ENCODE peak calls at places on chromosome 2, in four cellular contexts. K, Y, W and U are unnamed samples.
A peak's percentile ranks its signal among the peaks of the same experiment; 100 is the strongest.

GRCh38 chr2:229726643-229727042 is 12.3 kb upstream of the DNER start:
- DNase-seq in W (no peak), K (no peak), Y (no peak), U (no peak)

GRCh38 chr2:195343540-195343939 is 313.5 kb upstream of the SLC39A10 start:
- DNase-seq in K (no peak), W (no peak), Y (no peak), U (no peak)

GRCh38 chr2:73969356-73969755 is 15.4 kb upstream of the TET3 start:
- DNase-seq in W (no peak), K (no peak), Y (no peak), U (no peak)

GRCh38 chr2:110955546-110955945 is 165.2 kb upstream of the BCL2L11 start:
- DNase-seq in W (no peak), Y (no peak), K (no peak), U (no peak)

GRCh38 chr2:226031078-226031937 is 631.8 kb downstream of the NYAP2 start:
- DNase-seq in K (peak; percentile 51), W (peak; percentile 57), Y (peak; percentile 50), U (peak; percentile 51)

GRCh38 chr2:127166221-127166860 is 53.8 kb downstream of the CYP27C1 start:
- DNase-seq in K (no peak), Y (no peak), W (no peak), U (no peak)

GRCh38 chr2:102726128-102727087 is 35.4 kb upstream of the TMEM182 start:
- DNase-seq in W (no peak), K (no peak), Y (no peak), U (no peak)

GRCh38 chr2:235463893-235464292 is 29.9 kb upstream of the AGAP1 start:
- DNase-seq in W (peak; percentile 34), Y (no peak), K (no peak), U (no peak)

GRCh38 chr2:39782591-39782990 is 3.5 kb upstream of the THUMPD2 start:
- DNase-seq in Y (no peak), K (no peak), W (no peak), U (no peak)

GRCh38 chr2:205885492-205886099 is 200.4 kb downstream of the INO80D start:
- DNase-seq in Y (peak; percentile 7), K (peak; percentile 64), W (peak; percentile 66), U (peak; percentile 45)

GRCh38 chr2:46540496-46541342 is 61.4 kb downstream of the TMEM247 start:
- DNase-seq in Y (peak; percentile 34), W (peak; percentile 79), K (peak; percentile 19), U (no peak)

GRCh38 chr2:229133155-229133772 is 137.8 kb downstream of the PID1 start:
- DNase-seq in Y (peak; percentile 19), K (no peak), W (peak; percentile 39), U (peak; percentile 40)

GRCh38 chr2:138814123-138814883 is 34.1 kb upstream of the NXPH2 start:
- DNase-seq in Y (no peak), W (no peak), K (no peak), U (no peak)

GRCh38 chr2:239608723-239609122 is 207.9 kb upstream of the HDAC4 start:
- DNase-seq in W (no peak), Y (no peak), K (no peak), U (no peak)

GRCh38 chr2:24489942-24490673 is 946 bp upstream of the NCOA1 start:
- DNase-seq in Y (no peak), W (no peak), K (no peak), U (no peak)

GRCh38 chr2:71682341-71682740 is 229.0 kb downstream of the DYSF start:
- DNase-seq in K (no peak), W (no peak), Y (no peak), U (no peak)

GRCh38 chr2:241902357-241902991 is 32.9 kb downstream of the RTP5 start:
- DNase-seq in Y (peak; percentile 32), K (no peak), W (no peak), U (no peak)

GRCh38 chr2:186058604-186059003 is 320.0 kb downstream of the FSIP2 start:
- DNase-seq in Y (peak; percentile 10), K (no peak), W (no peak), U (no peak)

GRCh38 chr2:187920511-187920910 is 366.3 kb upstream of the TFPI start:
- DNase-seq in K (no peak), W (no peak), Y (no peak), U (no peak)

GRCh38 chr2:55585451-55586079 is 31.9 kb downstream of the PPP4R3B start:
- DNase-seq in W (no peak), Y (no peak), K (no peak), U (no peak)

GRCh38 chr2:206572725-206573124 is 69.6 kb upstream of the FAM237A start:
- DNase-seq in K (no peak), Y (no peak), W (no peak), U (no peak)

GRCh38 chr2:48205137-48205798 is 299.0 kb upstream of the FBXO11 start:
- DNase-seq in W (peak; percentile 100), Y (no peak), K (peak; percentile 84), U (no peak)

GRCh38 chr2:116696223-116696622 is 1118.3 kb upstream of the DDX18 start:
- DNase-seq in K (no peak), W (no peak), Y (no peak), U (no peak)

GRCh38 chr2:217513256-217513655 is 489.5 kb downstream of the TNS1 start:
- DNase-seq in Y (no peak), W (no peak), K (no peak), U (no peak)

GRCh38 chr2:71617266-71617665 is 163.9 kb downstream of the DYSF start:
- DNase-seq in W (no peak), K (no peak), Y (no peak), U (no peak)

GRCh38 chr2:9087151-9087681 is 83.7 kb upstream of the MBOAT2 start:
- DNase-seq in W (no peak), K (no peak), Y (no peak), U (no peak)

GRCh38 chr2:233422649-233423435 is 68.5 kb downstream of the DGKD start:
- DNase-seq in W (no peak), Y (no peak), K (no peak), U (no peak)